ENCODE peak calls at places on chromosomes 4 and X, in four cellular contexts. One of them, this sample, is unnamed.

GRCh38 chrX:38561126-38561868 is at the start of gene TSPAN7:
- DNase-seq in upper lobe of left lung: peak
- DNase-seq in endothelial cell of umbilical vein: peak
- DNase-seq in esophagus muscularis mucosa: no peak
- DNase-seq in this sample: peak

GRCh38 chrX:21946925-21947641 is 6.6 kb downstream of the SMS start:
- DNase-seq in endothelial cell of umbilical vein: peak
- DNase-seq in esophagus muscularis mucosa: no peak
- DNase-seq in upper lobe of left lung: no peak
- DNase-seq in this sample: no peak

GRCh38 chr4:14225683-14226207 is 598.2 kb upstream of the BOD1L1 start:
- DNase-seq in upper lobe of left lung: no peak
- DNase-seq in esophagus muscularis mucosa: no peak
- DNase-seq in endothelial cell of umbilical vein: no peak
- DNase-seq in this sample: no peak

GRCh38 chr4:89625599-89626293 is 211.2 kb downstream of the SNCA start:
- DNase-seq in endothelial cell of umbilical vein: no peak
- DNase-seq in esophagus muscularis mucosa: no peak
- DNase-seq in upper lobe of left lung: no peak
- DNase-seq in this sample: no peak

GRCh38 chrX:1767026-1767425 is 152.2 kb downstream of the ASMT start:
- DNase-seq in upper lobe of left lung: no peak
- DNase-seq in endothelial cell of umbilical vein: no peak
- DNase-seq in esophagus muscularis mucosa: no peak
- DNase-seq in this sample: no peak

GRCh38 chr4:166842795-166843261 is 391.5 kb downstream of the SPOCK3 start:
- DNase-seq in esophagus muscularis mucosa: no peak
- DNase-seq in upper lobe of left lung: peak
- DNase-seq in endothelial cell of umbilical vein: no peak
- DNase-seq in this sample: no peak

GRCh38 chr4:41443340-41444079 is 94.4 kb upstream of the LIMCH1 start:
- DNase-seq in esophagus muscularis mucosa: no peak
- DNase-seq in endothelial cell of umbilical vein: peak
- DNase-seq in upper lobe of left lung: no peak
- DNase-seq in this sample: no peak

GRCh38 chr4:154807042-154807630 is 26.1 kb downstream of the RBM46 start:
- DNase-seq in esophagus muscularis mucosa: no peak
- DNase-seq in endothelial cell of umbilical vein: peak
- DNase-seq in upper lobe of left lung: no peak
- DNase-seq in this sample: no peak

GRCh38 chrX:70172226-70172625 is 5.1 kb upstream of the DGAT2L6 start:
- DNase-seq in endothelial cell of umbilical vein: no peak
- DNase-seq in esophagus muscularis mucosa: no peak
- DNase-seq in upper lobe of left lung: no peak
- DNase-seq in this sample: no peak

GRCh38 chr4:162683659-162684370 is 482.9 kb downstream of the NAF1 start:
- DNase-seq in esophagus muscularis mucosa: no peak
- DNase-seq in endothelial cell of umbilical vein: no peak
- DNase-seq in upper lobe of left lung: no peak
- DNase-seq in this sample: no peak

GRCh38 chrX:43644124-43644701 is 11.9 kb upstream of the MAOA start:
- DNase-seq in endothelial cell of umbilical vein: no peak
- DNase-seq in upper lobe of left lung: no peak
- DNase-seq in esophagus muscularis mucosa: no peak
- DNase-seq in this sample: no peak

GRCh38 chrX:152926279-152926678 is 28.4 kb downstream of the ZNF185 start:
- DNase-seq in upper lobe of left lung: no peak
- DNase-seq in endothelial cell of umbilical vein: peak
- DNase-seq in esophagus muscularis mucosa: no peak
- DNase-seq in this sample: peak

GRCh38 chrX:10450229-10450958 is 170.0 kb downstream of the MID1 start:
- DNase-seq in endothelial cell of umbilical vein: peak
- DNase-seq in upper lobe of left lung: no peak
- DNase-seq in esophagus muscularis mucosa: no peak
- DNase-seq in this sample: no peak

GRCh38 chr4:175351473-175351872 is 433.3 kb downstream of the ADAM29 start:
- DNase-seq in esophagus muscularis mucosa: no peak
- DNase-seq in upper lobe of left lung: no peak
- DNase-seq in endothelial cell of umbilical vein: no peak
- DNase-seq in this sample: no peak

GRCh38 chrX:149570668-149571067 is 16.6 kb downstream of the MAGEA9B start:
- DNase-seq in endothelial cell of umbilical vein: no peak
- DNase-seq in upper lobe of left lung: no peak
- DNase-seq in esophagus muscularis mucosa: no peak
- DNase-seq in this sample: no peak

GRCh38 chrX:29090811-29091210 is 503.6 kb downstream of the IL1RAPL1 start:
- DNase-seq in upper lobe of left lung: no peak
- DNase-seq in esophagus muscularis mucosa: no peak
- DNase-seq in endothelial cell of umbilical vein: peak
- DNase-seq in this sample: no peak

GRCh38 chrX:46376246-46376885 is 168.9 kb downstream of the ZNF674 start:
- DNase-seq in endothelial cell of umbilical vein: peak
- DNase-seq in esophagus muscularis mucosa: no peak
- DNase-seq in upper lobe of left lung: no peak
- DNase-seq in this sample: no peak

GRCh38 chr4:3492741-3493719 is 29.9 kb downstream of the DOK7 start:
- DNase-seq in upper lobe of left lung: peak
- DNase-seq in esophagus muscularis mucosa: no peak
- DNase-seq in endothelial cell of umbilical vein: no peak
- DNase-seq in this sample: no peak

GRCh38 chr4:109588176-109588575 is 28.1 kb downstream of the MCUB start:
- DNase-seq in upper lobe of left lung: no peak
- DNase-seq in endothelial cell of umbilical vein: no peak
- DNase-seq in esophagus muscularis mucosa: no peak
- DNase-seq in this sample: peak

GRCh38 chr4:137535718-137536117 is 3.4 kb upstream of the PCDH18 start:
- DNase-seq in upper lobe of left lung: no peak
- DNase-seq in esophagus muscularis mucosa: no peak
- DNase-seq in endothelial cell of umbilical vein: no peak
- DNase-seq in this sample: no peak

GRCh38 chr4:3315566-3315965 is 22.7 kb downstream of the RGS12 start:
- DNase-seq in upper lobe of left lung: no peak
- DNase-seq in esophagus muscularis mucosa: no peak
- DNase-seq in endothelial cell of umbilical vein: no peak
- DNase-seq in this sample: no peak

GRCh38 chrX:21972721-21973120 is 32.2 kb downstream of the SMS start:
- DNase-seq in endothelial cell of umbilical vein: peak
- DNase-seq in upper lobe of left lung: no peak
- DNase-seq in esophagus muscularis mucosa: no peak
- DNase-seq in this sample: no peak

GRCh38 chr4:75733369-75733768 is 9.0 kb downstream of the USO1 start:
- DNase-seq in upper lobe of left lung: no peak
- DNase-seq in endothelial cell of umbilical vein: no peak
- DNase-seq in esophagus muscularis mucosa: no peak
- DNase-seq in this sample: no peak

GRCh38 chr4:113971706-113972360 is 7.6 kb downstream of the ARSJ start:
- DNase-seq in upper lobe of left lung: no peak
- DNase-seq in esophagus muscularis mucosa: no peak
- DNase-seq in endothelial cell of umbilical vein: peak
- DNase-seq in this sample: no peak

GRCh38 chr4:6898763-6899162 is 10.9 kb upstream of the TBC1D14 start:
- DNase-seq in esophagus muscularis mucosa: no peak
- DNase-seq in upper lobe of left lung: no peak
- DNase-seq in endothelial cell of umbilical vein: no peak
- DNase-seq in this sample: no peak

GRCh38 chr4:182918791-182919302 is 1.7 kb upstream of the DCTD start:
- DNase-seq in upper lobe of left lung: no peak
- DNase-seq in esophagus muscularis mucosa: no peak
- DNase-seq in endothelial cell of umbilical vein: no peak
- DNase-seq in this sample: no peak

GRCh38 chr4:182918044-182918607 is 940 bp upstream of the DCTD start:
- DNase-seq in esophagus muscularis mucosa: no peak
- DNase-seq in endothelial cell of umbilical vein: no peak
- DNase-seq in upper lobe of left lung: no peak
- DNase-seq in this sample: no peak

GRCh38 chr4:182914357-182914756 is 2.8 kb downstream of the DCTD start:
- DNase-seq in esophagus muscularis mucosa: no peak
- DNase-seq in upper lobe of left lung: no peak
- DNase-seq in endothelial cell of umbilical vein: no peak
- DNase-seq in this sample: no peak

GRCh38 chr4:182917182-182918043 is at the start of gene DCTD:
- DNase-seq in esophagus muscularis mucosa: no peak
- DNase-seq in endothelial cell of umbilical vein: peak
- DNase-seq in upper lobe of left lung: peak
- DNase-seq in this sample: peak

GRCh38 chr4:182916483-182917181 is 554 bp downstream of the DCTD start:
- DNase-seq in upper lobe of left lung: no peak
- DNase-seq in esophagus muscularis mucosa: no peak
- DNase-seq in endothelial cell of umbilical vein: peak
- DNase-seq in this sample: no peak
- TF ChIP-seq POLR2AphosphoS5 in upper lobe of left lung: no peak
- TF ChIP-seq POLR2AphosphoS5 in esophagus muscularis mucosa: no peak
- TF ChIP-seq POLR2AphosphoS5 in endothelial cell of umbilical vein: no peak
- TF ChIP-seq POLR2AphosphoS5 in this sample: peak

GRCh38 chr4:77193511-77194236 is 36.7 kb downstream of the CCNG2 start:
- DNase-seq in upper lobe of left lung: no peak
- DNase-seq in endothelial cell of umbilical vein: no peak
- DNase-seq in esophagus muscularis mucosa: no peak
- DNase-seq in this sample: peak
- TF ChIP-seq POLR2A in upper lobe of left lung: peak
- TF ChIP-seq POLR2A in endothelial cell of umbilical vein: no peak
- TF ChIP-seq POLR2A in esophagus muscularis mucosa: no peak
- TF ChIP-seq POLR2A in this sample: peak

GRCh38 chrX:114050075-114050796 is 533.6 kb upstream of the HTR2C start:
- DNase-seq in endothelial cell of umbilical vein: no peak
- DNase-seq in esophagus muscularis mucosa: no peak
- DNase-seq in upper lobe of left lung: no peak
- DNase-seq in this sample: no peak

GRCh38 chrX:114046695-114047279 is 537.1 kb upstream of the HTR2C start:
- DNase-seq in upper lobe of left lung: no peak
- DNase-seq in endothelial cell of umbilical vein: no peak
- DNase-seq in esophagus muscularis mucosa: no peak
- DNase-seq in this sample: no peak

GRCh38 chrX:114049063-114049462 is 534.8 kb upstream of the HTR2C start:
- DNase-seq in endothelial cell of umbilical vein: no peak
- DNase-seq in esophagus muscularis mucosa: no peak
- DNase-seq in upper lobe of left lung: no peak
- DNase-seq in this sample: no peak

GRCh38 chrX:114047558-114047957 is 536.3 kb upstream of the HTR2C start:
- DNase-seq in endothelial cell of umbilical vein: no peak
- DNase-seq in esophagus muscularis mucosa: no peak
- DNase-seq in upper lobe of left lung: no peak
- DNase-seq in this sample: no peak

DNA sequence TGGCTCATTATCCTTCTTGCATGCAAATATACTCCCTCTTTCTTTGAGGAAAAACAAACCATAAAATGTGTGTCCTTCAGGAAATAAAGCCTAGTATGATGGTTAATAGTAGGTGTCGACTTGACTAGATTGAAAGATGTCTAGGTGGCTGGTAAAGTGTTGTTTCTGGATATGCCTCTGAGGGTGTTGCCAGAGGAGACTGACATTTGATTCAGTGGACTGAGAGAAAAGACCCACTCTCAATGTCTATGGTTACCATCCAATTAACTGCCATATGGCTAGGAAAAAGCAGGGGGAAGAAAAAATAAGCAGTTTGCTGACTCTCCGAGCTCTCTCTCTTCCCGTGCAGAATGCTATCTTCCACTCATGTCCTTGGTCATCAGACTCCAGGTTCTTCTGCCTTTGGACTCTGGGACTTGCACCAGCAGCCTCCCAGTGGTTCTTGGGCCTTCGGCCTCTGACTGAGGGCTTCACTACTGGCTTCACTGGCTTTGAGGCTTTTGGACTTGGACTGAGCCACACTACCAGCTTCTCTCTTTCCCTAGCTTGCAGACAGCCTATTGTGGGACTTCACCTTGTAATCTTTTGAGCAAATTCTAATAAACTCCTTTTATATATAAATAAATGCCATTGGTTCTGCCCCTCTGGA is 532.1 kb upstream of the HTR2C start:
- DNase-seq in upper lobe of left lung: no peak
- DNase-seq in esophagus muscularis mucosa: no peak
- DNase-seq in endothelial cell of umbilical vein: no peak
- DNase-seq in this sample: no peak
- TF ChIP-seq POLR2AphosphoS5 in upper lobe of left lung: no peak
- TF ChIP-seq POLR2AphosphoS5 in esophagus muscularis mucosa: no peak
- TF ChIP-seq POLR2AphosphoS5 in endothelial cell of umbilical vein: no peak
- TF ChIP-seq POLR2AphosphoS5 in this sample: no peak

GRCh38 chrX:23287191-23287764 is 47.4 kb upstream of the PTCHD1 start:
- DNase-seq in endothelial cell of umbilical vein: no peak
- DNase-seq in upper lobe of left lung: no peak
- DNase-seq in esophagus muscularis mucosa: no peak
- DNase-seq in this sample: no peak
- TF ChIP-seq POLR2A in endothelial cell of umbilical vein: no peak
- TF ChIP-seq POLR2A in upper lobe of left lung: no peak
- TF ChIP-seq POLR2A in esophagus muscularis mucosa: no peak
- TF ChIP-seq POLR2A in this sample: no peak

GRCh38 chr4:128866281-128866680 is 56.8 kb downstream of the JADE1 start:
- DNase-seq in upper lobe of left lung: no peak
- DNase-seq in endothelial cell of umbilical vein: no peak
- DNase-seq in esophagus muscularis mucosa: no peak
- DNase-seq in this sample: no peak

GRCh38 chr4:128861856-128862518 is 52.5 kb downstream of the JADE1 start:
- DNase-seq in esophagus muscularis mucosa: no peak
- DNase-seq in upper lobe of left lung: no peak
- DNase-seq in endothelial cell of umbilical vein: no peak
- DNase-seq in this sample: no peak

GRCh38 chr4:128865132-128865531 is 55.6 kb downstream of the JADE1 start:
- DNase-seq in esophagus muscularis mucosa: no peak
- DNase-seq in endothelial cell of umbilical vein: no peak
- DNase-seq in upper lobe of left lung: no peak
- DNase-seq in this sample: no peak

GRCh38 chr4:128862608-128863313 is 53.3 kb downstream of the JADE1 start:
- DNase-seq in endothelial cell of umbilical vein: peak
- DNase-seq in esophagus muscularis mucosa: no peak
- DNase-seq in upper lobe of left lung: no peak
- DNase-seq in this sample: no peak

GRCh38 chr4:128863314-128864075 is 54.0 kb downstream of the JADE1 start:
- DNase-seq in esophagus muscularis mucosa: no peak
- DNase-seq in endothelial cell of umbilical vein: peak
- DNase-seq in upper lobe of left lung: no peak
- DNase-seq in this sample: no peak
- TF ChIP-seq POLR2AphosphoS5 in esophagus muscularis mucosa: no peak
- TF ChIP-seq POLR2AphosphoS5 in endothelial cell of umbilical vein: no peak
- TF ChIP-seq POLR2AphosphoS5 in upper lobe of left lung: no peak
- TF ChIP-seq POLR2AphosphoS5 in this sample: no peak

GRCh38 chr4:38871593-38871992 is 4.0 kb downstream of the FAM114A1 start:
- DNase-seq in esophagus muscularis mucosa: no peak
- DNase-seq in endothelial cell of umbilical vein: no peak
- DNase-seq in upper lobe of left lung: no peak
- DNase-seq in this sample: no peak
- TF ChIP-seq POLR2A in esophagus muscularis mucosa: no peak
- TF ChIP-seq POLR2A in endothelial cell of umbilical vein: no peak
- TF ChIP-seq POLR2A in upper lobe of left lung: no peak
- TF ChIP-seq POLR2A in this sample: no peak

This sample was measured in GM12892.